ENCODE peak calls at places on chromosome 16, in four cellular contexts. N, T, I and Q are unnamed samples.

GRCh38 chr16:64321881-64322280 is 800.0 kb downstream of the CDH11 start:
- DNase-seq in T (no peak), N (no peak), I (no peak), Q (no peak)

GRCh38 chr16:30004424-30004776 is 6.4 kb downstream of the DOC2A start:
- DNase-seq in T (no peak), N (no peak), I (no peak), Q (no peak)

GRCh38 chr16:55496509-55497145 is 12.2 kb upstream of the LPCAT2 start:
- DNase-seq in I (no peak), N (no peak), T (no peak), Q (no peak)

GRCh38 chr16:65782537-65783290 is 583.8 kb upstream of the CDH5 start:
- DNase-seq in T (no peak), N (no peak), I (peak), Q (no peak)

GRCh38 chr16:27238016-27238587 is 30.5 kb downstream of the NSMCE1 start:
- DNase-seq in T (no peak), I (no peak), N (no peak), Q (no peak)

GRCh38 chr16:69413045-69413664 is 11.3 kb upstream of the CYB5B start:
- DNase-seq in N (no peak), I (no peak), T (no peak), Q (no peak)

GRCh38 chr16:79026117-79026516 is 574.4 kb downstream of the MAF start:
- DNase-seq in I (no peak), N (no peak), T (no peak), Q (no peak)

GRCh38 chr16:84859681-84860080 is 39.9 kb downstream of the CRISPLD2 start:
- DNase-seq in I (no peak), T (no peak), N (no peak), Q (no peak)

GRCh38 chr16:27067138-27067537 is 411 bp downstream of the C16orf82 start:
- DNase-seq in T (no peak), N (no peak), I (no peak), Q (peak)

GRCh38 chr16:87207509-87207908 is 109.7 kb downstream of the C16orf95 start:
- DNase-seq in T (no peak), I (no peak), N (no peak), Q (peak)

GRCh38 chr16:57638381-57638780 is 10.0 kb downstream of the ADGRG1 start:
- DNase-seq in I (no peak), T (no peak), N (no peak), Q (no peak)

GRCh38 chr16:30747331-30747730 is 894 bp upstream of the PHKG2 start:
- DNase-seq in I (no peak), N (no peak), T (no peak), Q (no peak)

GRCh38 chr16:79600636-79601091 is at the start of gene MAF:
- DNase-seq in N (peak), T (peak), I (peak), Q (peak)

GRCh38 chr16:568401-569258 is 1.1 kb upstream of the PIGQ start:
- DNase-seq in I (no peak), T (no peak), N (no peak), Q (no peak)

GRCh38 chr16:66905633-66906539 is 12.8 kb downstream of the CDH16 start:
- DNase-seq in I (no peak), N (peak), T (no peak), Q (no peak)

GRCh38 chr16:87240211-87241134 is 76.7 kb downstream of the C16orf95 start:
- DNase-seq in I (no peak), T (no peak), N (no peak), Q (no peak)

GRCh38 chr16:86075488-86075785 is 176.5 kb downstream of the IRF8 start:
- DNase-seq in I (no peak), T (no peak), N (no peak), Q (no peak)

GRCh38 chr16:59330030-59330670 is 596.0 kb upstream of the GOT2 start:
- DNase-seq in N (no peak), T (no peak), I (peak), Q (peak)

GRCh38 chr16:56348168-56349085 is 76.9 kb downstream of the AMFR start:
- DNase-seq in T (no peak), N (no peak), I (no peak), Q (no peak)

GRCh38 chr16:87353613-87354012 is 30.0 kb downstream of the FBXO31 start:
- DNase-seq in T (no peak), I (no peak), N (no peak), Q (no peak)

GRCh38 chr16:2711370-2712062 is 8.5 kb downstream of the PRSS27 start:
- DNase-seq in N (no peak), T (no peak), I (no peak), Q (no peak)

GRCh38 chr16:18832021-18832420 is 30.7 kb upstream of the ARL6IP1 start:
- DNase-seq in T (no peak), I (no peak), N (no peak), Q (no peak)

GRCh38 chr16:17965131-17965530 is 371.4 kb downstream of the NPIPA8 start:
- DNase-seq in I (no peak), N (no peak), T (no peak), Q (no peak)

GRCh38 chr16:55703003-55704001 is 47.5 kb downstream of the SLC6A2 start:
- DNase-seq in I (peak), T (no peak), N (no peak), Q (peak)

GRCh38 chr16:24430937-24431760 is 108.2 kb upstream of the RBBP6 start:
- DNase-seq in T (no peak), I (no peak), N (no peak), Q (no peak)

GRCh38 chr16:86975445-86975844 is 341.7 kb downstream of the C16orf95 start:
- DNase-seq in N (no peak), T (no peak), I (peak), Q (peak)

GRCh38 chr16:1287982-1288670 is 21.3 kb upstream of the UBE2I start:
- DNase-seq in I (no peak), N (peak), T (no peak), Q (no peak)

GRCh38 chr16:86909359-86910145 is 331.2 kb downstream of the FOXL1 start:
- DNase-seq in N (no peak), T (no peak), I (no peak), Q (no peak)

GRCh38 chr16:21524068-21524751 is 75.2 kb upstream of the METTL9 start:
- DNase-seq in T (no peak), N (no peak), I (no peak), Q (no peak)

GRCh38 chr16:59848314-59848713 is 1114.2 kb upstream of the GOT2 start:
- DNase-seq in N (no peak), I (no peak), T (no peak), Q (peak)

GRCh38 chr16:17369441-17369951 is 101.3 kb downstream of the XYLT1 start:
- DNase-seq in I (no peak), T (peak), N (peak), Q (no peak)